ENCODE peak calls at places on chromosomes 3 and 15, in six cellular contexts. One of them, this sample, is unnamed.

GRCh38 chr15:90219421-90220141 is 14.2 kb downstream of the CIB1 start:
- DNase-seq in GM10248: peak
- DNase-seq in GM18507: no peak
- DNase-seq in Peyer's patch: peak
- DNase-seq in mesendoderm: peak
- DNase-seq in GM12864: no peak
- DNase-seq in this sample: no peak

GRCh38 chr3:112688085-112688769 is 47.3 kb upstream of the CCDC80 start:
- DNase-seq in Peyer's patch: no peak
- DNase-seq in GM10248: no peak
- DNase-seq in GM12864: no peak
- DNase-seq in GM18507: no peak
- DNase-seq in mesendoderm: no peak
- DNase-seq in this sample: no peak

GRCh38 chr3:27521179-27521871 is 37.1 kb upstream of the SLC4A7 start:
- DNase-seq in mesendoderm: no peak
- DNase-seq in GM12864: no peak
- DNase-seq in GM10248: no peak
- DNase-seq in GM18507: no peak
- DNase-seq in Peyer's patch: no peak
- DNase-seq in this sample: peak

GRCh38 chr3:149019581-149019980 is 28.2 kb downstream of the GYG1 start:
- DNase-seq in mesendoderm: no peak
- DNase-seq in GM18507: no peak
- DNase-seq in GM10248: no peak
- DNase-seq in GM12864: no peak
- DNase-seq in Peyer's patch: no peak
- DNase-seq in this sample: no peak

GRCh38 chr3:70811880-70812279 is 499.4 kb upstream of the MDFIC2 start:
- DNase-seq in GM12864: no peak
- DNase-seq in Peyer's patch: no peak
- DNase-seq in GM18507: no peak
- DNase-seq in GM10248: no peak
- DNase-seq in mesendoderm: peak
- DNase-seq in this sample: peak

GRCh38 chr3:185400340-185400667 is 37.4 kb downstream of the MAP3K13 start:
- DNase-seq in mesendoderm: no peak
- DNase-seq in GM18507: no peak
- DNase-seq in Peyer's patch: no peak
- DNase-seq in GM12864: no peak
- DNase-seq in GM10248: no peak
- DNase-seq in this sample: no peak

GRCh38 chr3:43451670-43452254 is 165.4 kb downstream of the SNRK start:
- DNase-seq in mesendoderm: no peak
- DNase-seq in GM12864: no peak
- DNase-seq in GM18507: no peak
- DNase-seq in GM10248: no peak
- DNase-seq in Peyer's patch: no peak
- DNase-seq in this sample: no peak

GRCh38 chr3:64163755-64164148 is 61.5 kb downstream of the PRICKLE2 start:
- DNase-seq in Peyer's patch: no peak
- DNase-seq in mesendoderm: peak
- DNase-seq in GM10248: peak
- DNase-seq in GM12864: no peak
- DNase-seq in GM18507: no peak
- DNase-seq in this sample: no peak

GRCh38 chr15:72866086-72866646 is 82.6 kb upstream of the ADPGK start:
- DNase-seq in GM18507: no peak
- DNase-seq in Peyer's patch: no peak
- DNase-seq in GM10248: no peak
- DNase-seq in mesendoderm: no peak
- DNase-seq in GM12864: no peak
- DNase-seq in this sample: no peak

GRCh38 chr15:60695713-60696522 is 217.0 kb upstream of the ICE2 start:
- DNase-seq in GM10248: no peak
- DNase-seq in Peyer's patch: no peak
- DNase-seq in GM18507: no peak
- DNase-seq in GM12864: no peak
- DNase-seq in mesendoderm: no peak
- DNase-seq in this sample: no peak

GRCh38 chr3:149783576-149783975 is 8.8 kb downstream of the ANKUB1 start:
- DNase-seq in GM12864: no peak
- DNase-seq in GM18507: no peak
- DNase-seq in GM10248: no peak
- DNase-seq in Peyer's patch: no peak
- DNase-seq in mesendoderm: peak
- DNase-seq in this sample: no peak

GRCh38 chr3:73432021-73432722 is 192.6 kb downstream of the PDZRN3 start:
- DNase-seq in mesendoderm: peak
- DNase-seq in GM10248: peak
- DNase-seq in GM18507: no peak
- DNase-seq in Peyer's patch: no peak
- DNase-seq in GM12864: no peak
- DNase-seq in this sample: peak

GRCh38 chr3:182983811-182984210 is 3.5 kb upstream of the DCUN1D1 start:
- DNase-seq in Peyer's patch: no peak
- DNase-seq in GM12864: no peak
- DNase-seq in mesendoderm: no peak
- DNase-seq in GM18507: no peak
- DNase-seq in GM10248: no peak
- DNase-seq in this sample: no peak

GRCh38 chr15:77985931-77986480 is 91.5 kb downstream of the TBC1D2B start:
- DNase-seq in Peyer's patch: no peak
- DNase-seq in mesendoderm: no peak
- DNase-seq in GM10248: no peak
- DNase-seq in GM18507: no peak
- DNase-seq in GM12864: no peak
- DNase-seq in this sample: no peak

GRCh38 chr3:38343797-38344594 is 2.6 kb upstream of the XYLB start:
- DNase-seq in Peyer's patch: no peak
- DNase-seq in GM12864: no peak
- DNase-seq in GM18507: no peak
- DNase-seq in GM10248: no peak
- DNase-seq in mesendoderm: no peak
- DNase-seq in this sample: no peak

GRCh38 chr3:8460815-8461482 is 40.7 kb upstream of the LMCD1 start:
- DNase-seq in mesendoderm: no peak
- DNase-seq in Peyer's patch: no peak
- DNase-seq in GM10248: no peak
- DNase-seq in GM12864: no peak
- DNase-seq in GM18507: no peak
- DNase-seq in this sample: no peak

GRCh38 chr3:42610978-42611377 is 10.5 kb downstream of the NKTR start:
- DNase-seq in mesendoderm: peak
- DNase-seq in GM18507: no peak
- DNase-seq in GM10248: no peak
- DNase-seq in GM12864: no peak
- DNase-seq in Peyer's patch: no peak
- DNase-seq in this sample: no peak

GRCh38 chr3:18730491-18730890 is 305.4 kb upstream of the SATB1 start:
- DNase-seq in GM18507: no peak
- DNase-seq in GM10248: no peak
- DNase-seq in Peyer's patch: no peak
- DNase-seq in mesendoderm: no peak
- DNase-seq in GM12864: no peak
- DNase-seq in this sample: no peak

GRCh38 chr15:62783303-62783957 is 259.1 kb upstream of the TPM1 start:
- DNase-seq in mesendoderm: no peak
- DNase-seq in Peyer's patch: no peak
- DNase-seq in GM10248: no peak
- DNase-seq in GM18507: no peak
- DNase-seq in GM12864: no peak
- DNase-seq in this sample: no peak

GRCh38 chr3:150293401-150294001 is 114.6 kb upstream of the TSC22D2 start:
- DNase-seq in GM10248: no peak
- DNase-seq in GM12864: no peak
- DNase-seq in Peyer's patch: no peak
- DNase-seq in GM18507: no peak
- DNase-seq in mesendoderm: no peak
- DNase-seq in this sample: no peak

GRCh38 chr3:189001559-189001958 is 170.2 kb upstream of the TPRG1 start:
- DNase-seq in mesendoderm: peak
- DNase-seq in GM12864: no peak
- DNase-seq in Peyer's patch: no peak
- DNase-seq in GM10248: no peak
- DNase-seq in GM18507: no peak
- DNase-seq in this sample: no peak

GRCh38 chr3:114235431-114235830 is 1.9 kb downstream of the ZNF80 start:
- DNase-seq in GM10248: no peak
- DNase-seq in mesendoderm: no peak
- DNase-seq in GM12864: no peak
- DNase-seq in GM18507: no peak
- DNase-seq in Peyer's patch: no peak
- DNase-seq in this sample: no peak

GRCh38 chr3:187101184-187102072 is 37.9 kb downstream of the RPL39L start:
- DNase-seq in GM18507: no peak
- DNase-seq in mesendoderm: peak
- DNase-seq in Peyer's patch: peak
- DNase-seq in GM12864: no peak
- DNase-seq in GM10248: no peak
- DNase-seq in this sample: peak

GRCh38 chr3:10992017-10992945 is at the start of gene SLC6A1:
- DNase-seq in Peyer's patch: no peak
- DNase-seq in GM10248: no peak
- DNase-seq in GM12864: no peak
- DNase-seq in GM18507: no peak
- DNase-seq in mesendoderm: peak
- DNase-seq in this sample: peak

This sample was measured in left cardiac atrium.